ENCODE peak calls at places on chromosomes 4 and X, in six cellular contexts. One of them, this sample, is unnamed.
A peak's percentile ranks its signal among the peaks of the same experiment; 100 is the strongest.

GRCh38 chr4:158610790-158611189 is 60.9 kb downstream of the C4orf46 start:
- DNase-seq in trophoblast cell: no peak
- DNase-seq in H9: no peak
- DNase-seq in H1: no peak
- DNase-seq in IMR-90: peak; percentile 18
- DNase-seq in neuronal stem cell: no peak
- DNase-seq in this sample: no peak

GRCh38 chr4:120525106-120525505 is 397.4 kb downstream of the PRDM5 start:
- DNase-seq in trophoblast cell: no peak
- DNase-seq in IMR-90: no peak
- DNase-seq in H9: no peak
- DNase-seq in neuronal stem cell: no peak
- DNase-seq in H1: no peak
- DNase-seq in this sample: no peak

GRCh38 chr4:27318740-27319139 is 458.1 kb downstream of the STIM2 start:
- DNase-seq in H9: peak; percentile 80
- DNase-seq in H1: peak; percentile 73
- DNase-seq in IMR-90: peak; percentile 17
- DNase-seq in neuronal stem cell: peak; percentile 24
- DNase-seq in trophoblast cell: peak; percentile 54
- DNase-seq in this sample: peak; percentile 35

GRCh38 chrX:18931972-18932371 is 51.9 kb downstream of the PHKA2 start:
- DNase-seq in H1: no peak
- DNase-seq in neuronal stem cell: peak; percentile 14
- DNase-seq in trophoblast cell: peak; percentile 57
- DNase-seq in H9: no peak
- DNase-seq in IMR-90: peak; percentile 30
- DNase-seq in this sample: peak; percentile 29

GRCh38 chr4:98627477-98627876 is 30.9 kb downstream of the TSPAN5 start:
- DNase-seq in trophoblast cell: no peak
- DNase-seq in H1: no peak
- DNase-seq in neuronal stem cell: no peak
- DNase-seq in H9: no peak
- DNase-seq in IMR-90: no peak
- DNase-seq in this sample: no peak

GRCh38 chrX:45479196-45479834 is 278.6 kb upstream of the DIPK2B start:
- DNase-seq in H9: no peak
- DNase-seq in neuronal stem cell: no peak
- DNase-seq in trophoblast cell: peak; percentile 51
- DNase-seq in IMR-90: peak; percentile 93
- DNase-seq in H1: no peak
- DNase-seq in this sample: peak; percentile 86

GRCh38 chrX:38999967-39000745 is 198.9 kb downstream of the MID1IP1 start:
- DNase-seq in neuronal stem cell: no peak
- DNase-seq in trophoblast cell: no peak
- DNase-seq in IMR-90: peak; percentile 31
- DNase-seq in H1: no peak
- DNase-seq in H9: no peak
- DNase-seq in this sample: peak; percentile 46

GRCh38 chr4:184104419-184105101 is 113.1 kb downstream of the ENPP6 start:
- DNase-seq in H1: no peak
- DNase-seq in H9: no peak
- DNase-seq in neuronal stem cell: no peak
- DNase-seq in trophoblast cell: no peak
- DNase-seq in IMR-90: no peak
- DNase-seq in this sample: no peak

GRCh38 chr4:576245-576821 is at the start of gene TMEM271:
- DNase-seq in H9: no peak
- DNase-seq in neuronal stem cell: no peak
- DNase-seq in H1: peak; percentile 75
- DNase-seq in trophoblast cell: no peak
- DNase-seq in IMR-90: no peak
- DNase-seq in this sample: no peak

GRCh38 chrX:11553594-11553993 is 112.1 kb downstream of the ARHGAP6 start:
- DNase-seq in neuronal stem cell: no peak
- DNase-seq in H9: no peak
- DNase-seq in H1: no peak
- DNase-seq in IMR-90: no peak
- DNase-seq in trophoblast cell: no peak
- DNase-seq in this sample: no peak

GRCh38 chr4:23884731-23885130 is 5.1 kb downstream of the PPARGC1A start:
- DNase-seq in neuronal stem cell: no peak
- DNase-seq in H9: no peak
- DNase-seq in IMR-90: no peak
- DNase-seq in trophoblast cell: no peak
- DNase-seq in H1: no peak
- DNase-seq in this sample: no peak

GRCh38 chr4:6157926-6158325 is 42.4 kb downstream of the JAKMIP1 start:
- DNase-seq in H1: no peak
- DNase-seq in neuronal stem cell: no peak
- DNase-seq in H9: no peak
- DNase-seq in trophoblast cell: no peak
- DNase-seq in IMR-90: no peak
- DNase-seq in this sample: no peak

GRCh38 chr4:6152879-6153705 is 47.3 kb downstream of the JAKMIP1 start:
- DNase-seq in H1: no peak
- DNase-seq in IMR-90: no peak
- DNase-seq in trophoblast cell: no peak
- DNase-seq in neuronal stem cell: no peak
- DNase-seq in H9: no peak
- DNase-seq in this sample: no peak

GRCh38 chr4:6153874-6154273 is 46.5 kb downstream of the JAKMIP1 start:
- DNase-seq in trophoblast cell: no peak
- DNase-seq in IMR-90: no peak
- DNase-seq in H9: no peak
- DNase-seq in H1: no peak
- DNase-seq in neuronal stem cell: no peak
- DNase-seq in this sample: no peak

GRCh38 chr4:6154875-6155274 is 45.5 kb downstream of the JAKMIP1 start:
- DNase-seq in H1: no peak
- DNase-seq in IMR-90: no peak
- DNase-seq in trophoblast cell: no peak
- DNase-seq in neuronal stem cell: no peak
- DNase-seq in H9: no peak
- DNase-seq in this sample: no peak

GRCh38 chr4:6155996-6156395 is 44.4 kb downstream of the JAKMIP1 start:
- DNase-seq in H1: no peak
- DNase-seq in neuronal stem cell: no peak
- DNase-seq in IMR-90: no peak
- DNase-seq in H9: no peak
- DNase-seq in trophoblast cell: no peak
- DNase-seq in this sample: no peak
- H3K4ac ChIP-seq in H1: no peak overlapping the region
- H3K4ac ChIP-seq in neuronal stem cell: no peak overlapping the region
- H3K4ac ChIP-seq in IMR-90: no peak overlapping the region
- H3K4ac ChIP-seq in H9: no peak overlapping the region
- H3K4ac ChIP-seq in trophoblast cell: no peak overlapping the region
- H3K4ac ChIP-seq in this sample: no peak overlapping the region

GRCh38 chrX:67207912-67208311 is 335.9 kb upstream of the AR start:
- DNase-seq in neuronal stem cell: no peak
- DNase-seq in H9: no peak
- DNase-seq in IMR-90: no peak
- DNase-seq in trophoblast cell: no peak
- DNase-seq in H1: no peak
- DNase-seq in this sample: no peak
- H3K9me3 ChIP-seq in neuronal stem cell: no peaks in the 10 kb centered on the region
- H3K9me3 ChIP-seq in H9: peaks cover 30% of the 10 kb centered on the region
- H3K9me3 ChIP-seq in IMR-90: no peaks in the 10 kb centered on the region
- H3K9me3 ChIP-seq in trophoblast cell: no peaks in the 10 kb centered on the region
- H3K9me3 ChIP-seq in H1: no peaks in the 10 kb centered on the region
- H3K9me3 ChIP-seq in this sample: peaks cover 9% of the 10 kb centered on the region

DNA sequence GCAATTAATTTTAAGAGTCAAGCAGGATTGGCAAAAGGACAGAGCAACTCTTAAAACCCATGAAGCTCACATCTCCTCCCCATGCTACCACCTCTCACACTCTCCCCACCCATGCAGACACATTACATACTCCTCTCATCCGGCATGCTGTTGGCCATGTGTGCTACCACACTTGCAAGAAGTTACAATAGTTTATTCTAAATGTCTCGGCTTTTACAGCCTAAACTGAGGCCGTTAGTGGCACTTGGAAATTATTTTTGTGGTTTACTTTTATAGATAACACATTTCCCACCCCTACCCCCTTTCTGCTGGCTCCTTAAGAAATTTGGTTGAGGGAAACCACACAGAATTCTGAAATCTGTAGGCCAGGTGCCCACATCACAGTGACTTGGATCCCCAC is 141.1 kb upstream of the HHIP start:
- DNase-seq in trophoblast cell: no peak
- DNase-seq in neuronal stem cell: no peak
- DNase-seq in IMR-90: no peak
- DNase-seq in H9: no peak
- DNase-seq in H1: no peak
- DNase-seq in this sample: no peak
- H3K4ac ChIP-seq in trophoblast cell: no peak overlapping the region
- H3K4ac ChIP-seq in neuronal stem cell: no peak overlapping the region
- H3K4ac ChIP-seq in IMR-90: no peak overlapping the region
- H3K4ac ChIP-seq in H9: no peak overlapping the region
- H3K4ac ChIP-seq in H1: no peak overlapping the region
- H3K4ac ChIP-seq in this sample: no peak overlapping the region

GRCh38 chrX:64850371-64851082 is 125.7 kb downstream of the ZC4H2 start:
- DNase-seq in neuronal stem cell: no peak
- DNase-seq in H1: no peak
- DNase-seq in H9: no peak
- DNase-seq in IMR-90: no peak
- DNase-seq in trophoblast cell: no peak
- DNase-seq in this sample: no peak
- H3K9me3 ChIP-seq in neuronal stem cell: no peaks in the 10 kb centered on the region
- H3K9me3 ChIP-seq in H1: no peaks in the 10 kb centered on the region
- H3K9me3 ChIP-seq in H9: peaks cover 35% of the 10 kb centered on the region
- H3K9me3 ChIP-seq in IMR-90: peaks cover 2% of the 10 kb centered on the region
- H3K9me3 ChIP-seq in trophoblast cell: no peaks in the 10 kb centered on the region
- H3K9me3 ChIP-seq in this sample: peaks cover 9% of the 10 kb centered on the region

DNA sequence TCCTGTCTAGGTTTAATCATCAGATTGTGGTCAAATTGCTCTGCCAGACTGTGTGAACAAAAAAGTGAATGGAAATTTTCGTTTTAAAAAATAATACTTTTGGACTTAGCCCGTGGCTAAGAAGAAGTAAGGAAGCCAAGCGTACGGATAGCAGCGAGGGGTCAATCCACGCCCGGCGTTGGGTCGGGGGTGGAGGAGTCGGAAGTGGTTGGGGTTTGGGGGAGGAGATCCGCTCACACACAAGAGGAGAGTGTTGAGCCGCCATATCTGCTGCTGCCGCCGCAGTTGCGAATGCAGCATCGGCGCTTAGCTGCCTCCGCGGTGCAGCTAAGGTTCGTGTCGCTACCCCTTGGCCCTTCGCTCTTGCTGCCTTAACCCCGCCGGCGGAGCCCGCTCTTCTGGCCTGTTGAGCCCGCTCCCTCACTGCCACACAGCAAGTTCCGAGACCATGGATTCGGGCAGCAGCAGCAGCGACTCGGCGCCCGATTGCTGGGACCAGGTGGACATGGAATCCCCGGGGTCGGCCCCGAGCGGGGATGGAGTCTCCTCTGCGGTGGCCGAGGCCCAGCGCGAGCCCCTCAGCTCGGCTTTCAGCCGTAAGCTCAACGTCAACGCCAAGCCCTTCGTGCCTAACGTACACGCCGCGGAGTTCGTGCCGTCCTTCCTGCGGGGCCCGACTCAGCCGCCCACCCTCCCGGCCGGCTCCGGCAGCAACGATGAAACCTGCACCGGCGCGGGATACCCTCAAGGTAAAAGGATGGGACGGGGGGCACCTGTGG is at the start of gene GSPT2:
- DNase-seq in H1: peak; percentile 47
- DNase-seq in H9: peak; percentile 61
- DNase-seq in trophoblast cell: peak; percentile 5
- DNase-seq in IMR-90: peak; percentile 76
- DNase-seq in neuronal stem cell: peak; percentile 9
- DNase-seq in this sample: peak; percentile 72
- H3K4ac ChIP-seq in H1: peak within 1 kb of the TSS; percentile 78
- H3K4ac ChIP-seq in H9: no peak within 1 kb of the TSS
- H3K4ac ChIP-seq in trophoblast cell: peak within 1 kb of the TSS; percentile 86
- H3K4ac ChIP-seq in IMR-90: peak within 1 kb of the TSS; percentile 59
- H3K4ac ChIP-seq in neuronal stem cell: no peak within 1 kb of the TSS
- H3K4ac ChIP-seq in this sample: no peak within 1 kb of the TSS

DNA sequence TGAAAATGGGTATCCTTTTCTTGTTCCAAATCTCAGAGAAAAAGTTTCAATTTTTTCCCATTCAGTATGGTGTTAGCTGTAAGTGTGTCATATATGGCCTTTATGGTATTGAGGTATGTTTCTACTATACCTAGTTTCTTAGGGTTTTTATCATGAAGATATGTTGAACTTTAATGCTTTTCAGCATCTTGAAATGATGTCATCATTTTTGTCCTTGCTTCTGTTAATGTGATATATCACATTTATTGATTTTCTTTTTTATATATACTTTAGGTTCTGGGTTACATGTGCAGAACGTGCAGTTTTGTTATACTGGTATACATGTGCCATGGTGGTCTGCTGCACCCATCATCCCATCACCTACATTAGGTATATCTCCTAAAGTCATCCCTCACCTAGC is 44.9 kb downstream of the FOXR2 start:
- DNase-seq in H1: no peak
- DNase-seq in trophoblast cell: no peak
- DNase-seq in H9: no peak
- DNase-seq in IMR-90: no peak
- DNase-seq in neuronal stem cell: no peak
- DNase-seq in this sample: no peak
- H3K9me3 ChIP-seq in H1: peaks cover 3% of the 10 kb centered on the region
- H3K9me3 ChIP-seq in trophoblast cell: no peaks in the 10 kb centered on the region
- H3K9me3 ChIP-seq in H9: peaks cover 21% of the 10 kb centered on the region
- H3K9me3 ChIP-seq in IMR-90: no peaks in the 10 kb centered on the region
- H3K9me3 ChIP-seq in neuronal stem cell: no peaks in the 10 kb centered on the region
- H3K9me3 ChIP-seq in this sample: peaks cover 4% of the 10 kb centered on the region

DNA sequence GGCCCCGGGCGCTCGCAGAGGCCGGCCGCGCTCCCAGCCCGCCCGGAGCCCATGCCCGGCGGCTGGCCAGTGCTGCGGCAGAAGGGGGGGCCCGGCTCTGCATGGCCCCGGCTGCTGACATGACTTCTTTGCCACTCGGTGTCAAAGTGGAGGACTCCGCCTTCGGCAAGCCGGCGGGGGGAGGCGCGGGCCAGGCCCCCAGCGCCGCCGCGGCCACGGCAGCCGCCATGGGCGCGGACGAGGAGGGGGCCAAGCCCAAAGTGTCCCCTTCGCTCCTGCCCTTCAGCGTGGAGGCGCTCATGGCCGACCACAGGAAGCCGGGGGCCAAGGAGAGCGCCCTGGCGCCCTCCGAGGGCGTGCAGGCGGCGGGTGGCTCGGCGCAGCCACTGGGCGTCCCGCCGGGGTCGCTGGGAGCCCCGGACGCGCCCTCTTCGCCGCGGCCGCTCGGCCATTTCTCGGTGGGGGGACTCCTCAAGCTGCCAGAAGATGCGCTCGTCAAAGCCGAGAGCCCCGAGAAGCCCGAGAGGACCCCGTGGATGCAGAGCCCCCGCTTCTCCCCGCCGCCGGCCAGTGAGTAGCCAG is 425 bp downstream of the MSX1 start:
- DNase-seq in trophoblast cell: no peak
- DNase-seq in neuronal stem cell: no peak
- DNase-seq in IMR-90: no peak
- DNase-seq in H1: no peak
- DNase-seq in H9: no peak
- DNase-seq in this sample: peak; percentile 15
- H3K4ac ChIP-seq in trophoblast cell: peak overlapping the region; percentile 43
- H3K4ac ChIP-seq in neuronal stem cell: no peak overlapping the region
- H3K4ac ChIP-seq in IMR-90: no peak overlapping the region
- H3K4ac ChIP-seq in H1: no peak overlapping the region
- H3K4ac ChIP-seq in H9: no peak overlapping the region
- H3K4ac ChIP-seq in this sample: no peak overlapping the region

This sample was measured in mesenchymal stem cell.